ENCODE peak calls at places on chromosomes 5 and 9, in six cellular contexts. One of them, this sample, is unnamed.

GRCh38 chr5:179267071-179267670 is 78.1 kb downstream of the ADAMTS2 start:
- DNase-seq in mammary epithelial cell: no peak
- DNase-seq in left ventricle myocardium inferior: peak; percentile 15
- DNase-seq in lung: no peak
- DNase-seq in kidney: no peak
- DNase-seq in GM23338: no peak
- DNase-seq in this sample: peak; percentile 72

GRCh38 chr9:100505564-100506159 is 32.7 kb downstream of the TMEFF1 start:
- DNase-seq in left ventricle myocardium inferior: peak; percentile 51
- DNase-seq in kidney: no peak
- DNase-seq in mammary epithelial cell: peak; percentile 44
- DNase-seq in lung: peak; percentile 70
- DNase-seq in GM23338: peak; percentile 98
- DNase-seq in this sample: peak; percentile 36

GRCh38 chr9:125407974-125408900 is 146.6 kb downstream of the GAPVD1 start:
- DNase-seq in GM23338: peak; percentile 90
- DNase-seq in kidney: peak; percentile 90
- DNase-seq in mammary epithelial cell: peak; percentile 42
- DNase-seq in left ventricle myocardium inferior: peak; percentile 81
- DNase-seq in lung: peak; percentile 74
- DNase-seq in this sample: peak; percentile 62

GRCh38 chr5:11214851-11215250 is 453.8 kb upstream of the DAP start:
- DNase-seq in mammary epithelial cell: peak; percentile 8
- DNase-seq in left ventricle myocardium inferior: no peak
- DNase-seq in GM23338: no peak
- DNase-seq in lung: no peak
- DNase-seq in kidney: no peak
- DNase-seq in this sample: no peak

GRCh38 chr5:172910828-172911627 is 48.2 kb upstream of the RPL26L1 start:
- DNase-seq in kidney: peak; percentile 89
- DNase-seq in mammary epithelial cell: peak; percentile 36
- DNase-seq in GM23338: peak; percentile 36
- DNase-seq in left ventricle myocardium inferior: peak; percentile 63
- DNase-seq in lung: peak; percentile 61
- DNase-seq in this sample: peak; percentile 81

GRCh38 chr5:141871870-141872269 is 6.3 kb downstream of the PCDH1 start:
- DNase-seq in GM23338: no peak
- DNase-seq in kidney: no peak
- DNase-seq in left ventricle myocardium inferior: no peak
- DNase-seq in lung: no peak
- DNase-seq in mammary epithelial cell: no peak
- DNase-seq in this sample: no peak

GRCh38 chr5:94613583-94613982 is 4.8 kb downstream of the KIAA0825 start:
- DNase-seq in mammary epithelial cell: peak; percentile 17
- DNase-seq in left ventricle myocardium inferior: no peak
- DNase-seq in kidney: no peak
- DNase-seq in GM23338: peak; percentile 75
- DNase-seq in lung: no peak
- DNase-seq in this sample: no peak

GRCh38 chr5:85030685-85031084 is 646.0 kb upstream of the EDIL3 start:
- DNase-seq in mammary epithelial cell: no peak
- DNase-seq in GM23338: no peak
- DNase-seq in kidney: no peak
- DNase-seq in left ventricle myocardium inferior: no peak
- DNase-seq in lung: no peak
- DNase-seq in this sample: no peak

GRCh38 chr9:126158591-126159519 is 167.8 kb upstream of the MVB12B start:
- DNase-seq in kidney: no peak
- DNase-seq in mammary epithelial cell: no peak
- DNase-seq in left ventricle myocardium inferior: no peak
- DNase-seq in GM23338: no peak
- DNase-seq in lung: peak; percentile 24
- DNase-seq in this sample: no peak

GRCh38 chr5:173913686-173914321 is 25.7 kb downstream of the CPEB4 start:
- DNase-seq in lung: no peak
- DNase-seq in left ventricle myocardium inferior: no peak
- DNase-seq in mammary epithelial cell: no peak
- DNase-seq in kidney: no peak
- DNase-seq in GM23338: no peak
- DNase-seq in this sample: no peak

GRCh38 chr9:133238272-133238850 is 29.3 kb upstream of the OBP2B start:
- DNase-seq in kidney: peak; percentile 94
- DNase-seq in mammary epithelial cell: no peak
- DNase-seq in GM23338: peak; percentile 98
- DNase-seq in lung: peak; percentile 85
- DNase-seq in left ventricle myocardium inferior: peak; percentile 91
- DNase-seq in this sample: peak; percentile 25

GRCh38 chr9:100720922-100721321 is 143.0 kb downstream of the CAVIN4 start:
- DNase-seq in lung: no peak
- DNase-seq in left ventricle myocardium inferior: no peak
- DNase-seq in kidney: no peak
- DNase-seq in mammary epithelial cell: no peak
- DNase-seq in GM23338: no peak
- DNase-seq in this sample: no peak

GRCh38 chr5:38595149-38595725 is 38.8 kb upstream of the LIFR start:
- DNase-seq in GM23338: no peak
- DNase-seq in lung: no peak
- DNase-seq in mammary epithelial cell: peak; percentile 59
- DNase-seq in kidney: no peak
- DNase-seq in left ventricle myocardium inferior: no peak
- DNase-seq in this sample: peak; percentile 91

GRCh38 chr5:136062563-136063274 is 33.9 kb downstream of the TGFBI start:
- DNase-seq in left ventricle myocardium inferior: no peak
- DNase-seq in lung: no peak
- DNase-seq in GM23338: peak; percentile 66
- DNase-seq in kidney: no peak
- DNase-seq in mammary epithelial cell: peak; percentile 53
- DNase-seq in this sample: peak; percentile 52

GRCh38 chr9:19405771-19406170 is 3.0 kb upstream of the ACER2 start:
- DNase-seq in lung: no peak
- DNase-seq in left ventricle myocardium inferior: no peak
- DNase-seq in GM23338: no peak
- DNase-seq in mammary epithelial cell: no peak
- DNase-seq in kidney: no peak
- DNase-seq in this sample: no peak

GRCh38 chr5:174229640-174230350 is 184.3 kb downstream of the NSG2 start:
- DNase-seq in mammary epithelial cell: peak; percentile 8
- DNase-seq in GM23338: no peak
- DNase-seq in kidney: no peak
- DNase-seq in left ventricle myocardium inferior: no peak
- DNase-seq in lung: no peak
- DNase-seq in this sample: peak; percentile 54

GRCh38 chr9:100492952-100493351 is 20.0 kb downstream of the TMEFF1 start:
- DNase-seq in lung: no peak
- DNase-seq in mammary epithelial cell: no peak
- DNase-seq in GM23338: no peak
- DNase-seq in left ventricle myocardium inferior: no peak
- DNase-seq in kidney: no peak
- DNase-seq in this sample: peak; percentile 84

GRCh38 chr5:77560677-77561263 is 68.7 kb upstream of the WDR41 start:
- DNase-seq in GM23338: peak; percentile 79
- DNase-seq in mammary epithelial cell: peak; percentile 34
- DNase-seq in lung: no peak
- DNase-seq in kidney: no peak
- DNase-seq in left ventricle myocardium inferior: no peak
- DNase-seq in this sample: peak; percentile 53

GRCh38 chr9:110198357-110198756 is 9.6 kb downstream of the C9orf152 start:
- DNase-seq in kidney: no peak
- DNase-seq in left ventricle myocardium inferior: no peak
- DNase-seq in mammary epithelial cell: no peak
- DNase-seq in lung: no peak
- DNase-seq in GM23338: no peak
- DNase-seq in this sample: no peak

GRCh38 chr9:108634164-108634563 is 221.6 kb downstream of the ACTL7B start:
- DNase-seq in mammary epithelial cell: peak; percentile 74
- DNase-seq in lung: no peak
- DNase-seq in GM23338: no peak
- DNase-seq in left ventricle myocardium inferior: no peak
- DNase-seq in kidney: no peak
- DNase-seq in this sample: peak; percentile 69

GRCh38 chr5:76582252-76583162 is 40.7 kb downstream of the F2RL2 start:
- DNase-seq in GM23338: no peak
- DNase-seq in lung: no peak
- DNase-seq in left ventricle myocardium inferior: no peak
- DNase-seq in kidney: no peak
- DNase-seq in mammary epithelial cell: peak; percentile 6
- DNase-seq in this sample: no peak

GRCh38 chr9:3980771-3981170 is 319.1 kb downstream of the GLIS3 start:
- DNase-seq in lung: no peak
- DNase-seq in mammary epithelial cell: no peak
- DNase-seq in GM23338: no peak
- DNase-seq in left ventricle myocardium inferior: no peak
- DNase-seq in kidney: peak; percentile 66
- DNase-seq in this sample: peak; percentile 70
- H3K4me3 ChIP-seq in lung: no peak overlapping the region
- H3K4me3 ChIP-seq in mammary epithelial cell: no peak overlapping the region
- H3K4me3 ChIP-seq in GM23338: no peak overlapping the region
- H3K4me3 ChIP-seq in left ventricle myocardium inferior: no peak overlapping the region
- H3K4me3 ChIP-seq in kidney: no peak overlapping the region
- H3K4me3 ChIP-seq in this sample: no peak overlapping the region

DNA sequence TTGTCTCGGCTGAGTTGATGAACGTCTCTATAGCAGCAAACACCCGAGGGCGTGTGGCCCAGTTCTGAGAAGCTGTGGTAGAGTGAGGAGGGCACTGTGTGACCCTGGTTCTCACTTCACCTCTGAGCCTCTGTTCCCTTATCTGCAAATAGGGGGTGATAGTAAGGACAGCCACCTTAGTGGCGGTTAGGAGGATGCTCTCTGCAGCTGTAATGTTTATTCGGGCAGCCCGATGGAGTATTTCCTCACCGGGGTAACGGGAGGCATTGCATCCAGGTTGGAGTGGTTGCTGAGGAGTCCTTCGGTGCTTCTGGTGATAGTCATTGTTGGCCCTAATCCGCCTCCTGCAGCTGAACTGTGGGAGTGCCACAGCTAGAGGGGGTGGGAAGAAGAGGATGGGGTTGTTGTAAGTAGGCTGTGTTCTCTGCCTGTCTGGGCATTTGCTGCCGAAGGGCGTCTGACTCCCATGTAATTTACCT is 13.9 kb downstream of the PRRC2B start:
- DNase-seq in kidney: no peak
- DNase-seq in left ventricle myocardium inferior: peak; percentile 37
- DNase-seq in mammary epithelial cell: peak; percentile 73
- DNase-seq in lung: peak; percentile 56
- DNase-seq in GM23338: peak; percentile 82
- DNase-seq in this sample: peak; percentile 52
- TF ChIP-seq CTCF in kidney: peak; percentile 13
- TF ChIP-seq CTCF in left ventricle myocardium inferior: peak; percentile 64
- TF ChIP-seq CTCF in mammary epithelial cell: peak; percentile 69
- TF ChIP-seq CTCF in lung: peak; percentile 7
- TF ChIP-seq CTCF in GM23338: peak; percentile 58
- TF ChIP-seq CTCF in this sample: peak; percentile 51

GRCh38 chr5:180353963-180354574 is 933 bp upstream of the GFPT2 start:
- DNase-seq in mammary epithelial cell: no peak
- DNase-seq in left ventricle myocardium inferior: no peak
- DNase-seq in lung: no peak
- DNase-seq in GM23338: no peak
- DNase-seq in kidney: peak; percentile 15
- DNase-seq in this sample: no peak
- H3K4me3 ChIP-seq in mammary epithelial cell: no peak overlapping the region
- H3K4me3 ChIP-seq in left ventricle myocardium inferior: peak overlapping the region; percentile 76
- H3K4me3 ChIP-seq in lung: peak overlapping the region; percentile 55
- H3K4me3 ChIP-seq in GM23338: peak overlapping the region; percentile 89
- H3K4me3 ChIP-seq in kidney: peak overlapping the region; percentile 77
- H3K4me3 ChIP-seq in this sample: peak overlapping the region; percentile 79

GRCh38 chr5:113114559-113114958 is 138.0 kb downstream of the DCP2 start:
- DNase-seq in left ventricle myocardium inferior: no peak
- DNase-seq in mammary epithelial cell: no peak
- DNase-seq in GM23338: no peak
- DNase-seq in lung: no peak
- DNase-seq in kidney: no peak
- DNase-seq in this sample: no peak
- TF ChIP-seq CTCF in left ventricle myocardium inferior: no peak
- TF ChIP-seq CTCF in mammary epithelial cell: no peak
- TF ChIP-seq CTCF in GM23338: no peak
- TF ChIP-seq CTCF in lung: no peak
- TF ChIP-seq CTCF in kidney: no peak
- TF ChIP-seq CTCF in this sample: no peak

GRCh38 chr5:55218966-55219365 is 8.1 kb downstream of the MCIDAS start:
- DNase-seq in GM23338: peak; percentile 80
- DNase-seq in lung: peak; percentile 88
- DNase-seq in left ventricle myocardium inferior: no peak
- DNase-seq in mammary epithelial cell: peak; percentile 73
- DNase-seq in kidney: peak; percentile 89
- DNase-seq in this sample: no peak

GRCh38 chr5:55219770-55220169 is 7.3 kb downstream of the MCIDAS start:
- DNase-seq in kidney: no peak
- DNase-seq in mammary epithelial cell: no peak
- DNase-seq in GM23338: no peak
- DNase-seq in left ventricle myocardium inferior: no peak
- DNase-seq in lung: no peak
- DNase-seq in this sample: no peak

GRCh38 chr5:55222819-55223124 is 4.3 kb downstream of the MCIDAS start:
- DNase-seq in left ventricle myocardium inferior: no peak
- DNase-seq in kidney: no peak
- DNase-seq in GM23338: no peak
- DNase-seq in lung: no peak
- DNase-seq in mammary epithelial cell: no peak
- DNase-seq in this sample: no peak

GRCh38 chr5:55222061-55222818 is 4.9 kb downstream of the MCIDAS start:
- DNase-seq in kidney: no peak
- DNase-seq in lung: no peak
- DNase-seq in mammary epithelial cell: no peak
- DNase-seq in GM23338: peak; percentile 39
- DNase-seq in left ventricle myocardium inferior: no peak
- DNase-seq in this sample: no peak

DNA sequence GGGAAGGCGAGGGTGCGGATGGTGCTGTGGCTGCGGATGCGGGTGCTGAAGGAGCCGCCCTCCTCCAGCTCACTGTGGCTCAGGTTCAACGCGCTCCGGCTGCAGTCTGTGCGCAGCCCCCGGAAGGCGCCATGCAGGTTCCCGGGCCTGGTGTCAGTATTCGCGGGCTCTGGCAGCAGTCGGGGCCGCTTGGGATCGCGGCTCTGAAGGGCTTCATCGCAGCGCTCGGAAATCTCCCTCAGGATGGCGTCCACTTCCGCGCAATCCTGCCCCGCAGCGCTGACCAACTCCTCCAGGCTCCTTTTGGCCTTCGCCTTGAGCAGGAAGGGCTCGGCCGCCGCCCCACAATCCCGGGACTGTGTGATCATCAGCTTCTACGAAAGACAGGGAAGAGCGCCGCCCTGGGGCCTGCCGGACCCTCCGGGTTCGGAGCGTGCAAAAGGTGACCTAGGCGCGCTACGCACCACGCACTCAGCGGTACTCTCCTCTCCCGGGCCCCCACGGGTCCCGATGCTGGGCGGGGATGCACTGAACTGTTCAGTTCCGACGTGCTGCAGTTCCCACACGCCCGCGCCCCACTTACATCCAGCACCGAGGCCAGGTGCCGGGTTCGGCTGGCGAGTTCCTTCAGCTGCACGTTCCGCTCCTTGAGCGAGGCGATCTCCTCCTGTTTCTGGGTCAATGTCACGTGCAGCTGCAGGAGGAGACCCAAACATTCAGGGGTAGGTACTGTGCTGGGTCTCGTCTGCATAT is 6.5 kb downstream of the MCIDAS start:
- DNase-seq in lung: no peak
- DNase-seq in mammary epithelial cell: no peak
- DNase-seq in kidney: peak; percentile 78
- DNase-seq in GM23338: peak; percentile 83
- DNase-seq in left ventricle myocardium inferior: no peak
- DNase-seq in this sample: no peak
- H3K4me3 ChIP-seq in lung: no peak overlapping the region
- H3K4me3 ChIP-seq in mammary epithelial cell: peak overlapping the region; percentile 12
- H3K4me3 ChIP-seq in kidney: peak overlapping the region; percentile 11
- H3K4me3 ChIP-seq in GM23338: peak overlapping the region; percentile 71
- H3K4me3 ChIP-seq in left ventricle myocardium inferior: peak overlapping the region; percentile 55
- H3K4me3 ChIP-seq in this sample: peak overlapping the region; percentile 37

This sample was measured in AG10803.